ENCODE peak calls at places on chromosomes 3 and 15, in five cellular contexts. I is A549, D is K562, U is GM23338, K is HepG2. S is an unnamed sample.

GRCh38 chr3:178137206-178137605 is 399.0 kb upstream of the KCNMB2 start:
- DNase-seq in I (no peak), D (no peak), U (no peak), K (no peak), S (no peak)

GRCh38 chr3:172591876-172592771 is 68.9 kb upstream of the TNFSF10 start:
- DNase-seq in I (no peak), D (peak), U (no peak), K (no peak), S (peak)

GRCh38 chr15:83671603-83672002 is 17.7 kb downstream of the ADAMTSL3 start:
- DNase-seq in I (no peak), D (no peak), U (no peak), K (no peak), S (no peak)

GRCh38 chr3:167839460-167839859 is 103.9 kb downstream of the SERPINI1 start:
- DNase-seq in I (no peak), D (no peak), U (no peak), K (no peak), S (no peak)

GRCh38 chr3:188051801-188052228 is 102.1 kb upstream of the LPP start:
- DNase-seq in I (no peak), D (no peak), U (peak), K (no peak), S (no peak)

GRCh38 chr15:91133511-91133910 is 33.5 kb downstream of the SV2B start:
- DNase-seq in I (no peak), D (no peak), U (peak), K (no peak), S (no peak)

GRCh38 chr15:67174446-67174845 is 80.0 kb downstream of the AAGAB start:
- DNase-seq in I (no peak), D (no peak), U (no peak), K (no peak), S (no peak)

GRCh38 chr3:123740391-123740822 is 143.7 kb downstream of the MYLK start:
- DNase-seq in I (no peak), D (no peak), U (no peak), K (no peak), S (no peak)

GRCh38 chr15:55917881-55918296 is 75.5 kb downstream of the NEDD4 start:
- DNase-seq in I (peak), D (peak), U (peak), K (peak), S (no peak)

GRCh38 chr15:42152196-42152920 is 4.1 kb downstream of the PLA2G4F start:
- DNase-seq in I (no peak), D (no peak), U (no peak), K (no peak), S (no peak)

GRCh38 chr15:37585966-37586656 is 348.3 kb upstream of the TMCO5A start:
- DNase-seq in I (no peak), D (no peak), U (no peak), K (no peak), S (no peak)

GRCh38 chr3:72820405-72820804 is 27.8 kb downstream of the SHQ1 start:
- DNase-seq in I (no peak), D (no peak), U (no peak), K (no peak), S (no peak)

GRCh38 chr3:167151671-167152070 is 228.4 kb downstream of the ZBBX start:
- DNase-seq in I (no peak), D (no peak), U (no peak), K (no peak), S (no peak)

GRCh38 chr3:65867463-65868210 is 171.1 kb downstream of the MAGI1 start:
- DNase-seq in I (no peak), D (no peak), U (no peak), K (no peak), S (no peak)

GRCh38 chr3:32584660-32585059 is 14.0 kb upstream of the DYNC1LI1 start:
- DNase-seq in I (no peak), D (no peak), U (no peak), K (no peak), S (no peak)

GRCh38 chr3:54575561-54575960 is 352.3 kb downstream of the LRTM1 start:
- DNase-seq in I (no peak), D (peak), U (no peak), K (no peak), S (no peak)

GRCh38 chr15:98311566-98312188 is 336.7 kb upstream of the IGF1R start:
- DNase-seq in I (peak), D (peak), U (peak), K (peak), S (peak)

GRCh38 chr3:166453472-166453871 is 616.2 kb upstream of the BCHE start:
- DNase-seq in I (peak), D (no peak), U (no peak), K (peak), S (no peak)

GRCh38 chr3:155870945-155871745 is 695 bp downstream of the GMPS start:
- DNase-seq in I (peak), D (peak), U (peak), K (no peak), S (no peak)

GRCh38 chr15:41620536-41621199 is 39.5 kb upstream of the MGA start:
- DNase-seq in I (peak), D (no peak), U (peak), K (no peak), S (no peak)

GRCh38 chr15:93180128-93180527 is 91.1 kb upstream of the RGMA start:
- DNase-seq in I (no peak), D (no peak), U (no peak), K (no peak), S (no peak)

GRCh38 chr3:42666577-42666998 is 13.1 kb downstream of the ZBTB47 start:
- DNase-seq in I (no peak), D (no peak), U (no peak), K (no peak), S (no peak)

GRCh38 chr3:124853446-124853845 is 33.7 kb downstream of the ITGB5 start:
- DNase-seq in I (no peak), D (no peak), U (no peak), K (no peak), S (no peak)

GRCh38 chr3:131658771-131659170 is 156.0 kb upstream of the MRPL3 start:
- DNase-seq in I (no peak), D (no peak), U (no peak), K (no peak), S (no peak)

GRCh38 chr3:135499426-135499825 is 466.1 kb upstream of the PPP2R3A start:
- DNase-seq in I (no peak), D (no peak), U (no peak), K (no peak), S (no peak)

GRCh38 chr3:194384569-194385001 is 14.5 kb downstream of the GP5 start:
- DNase-seq in I (no peak), D (no peak), U (no peak), K (no peak), S (no peak)

GRCh38 chr3:61233828-61234227 is 17.4 kb downstream of the FHIT start:
- DNase-seq in I (no peak), D (no peak), U (no peak), K (no peak), S (peak)

GRCh38 chr3:156291269-156292123 is 171.1 kb downstream of the KCNAB1 start:
- DNase-seq in I (no peak), D (no peak), U (peak), K (no peak), S (no peak)

GRCh38 chr3:197183582-197183981 is 114.8 kb downstream of the DLG1 start:
- DNase-seq in I (no peak), D (no peak), U (peak), K (no peak), S (no peak)

GRCh38 chr3:67335813-67336212 is 318.6 kb downstream of the SUCLG2 start:
- DNase-seq in I (no peak), D (no peak), U (no peak), K (no peak), S (no peak)

GRCh38 chr3:116238863-116239262 is 206.4 kb downstream of the LSAMP start:
- DNase-seq in I (no peak), D (no peak), U (no peak), K (no peak), S (no peak)

GRCh38 chr3:1600206-1600605 is 498.5 kb upstream of the CNTN4 start:
- DNase-seq in I (no peak), D (no peak), U (no peak), K (no peak), S (no peak)

GRCh38 chr3:195835791-195836190 is 24.1 kb upstream of the MUC4 start:
- DNase-seq in I (no peak), D (no peak), U (no peak), K (no peak), S (no peak)

GRCh38 chr3:50268703-50269451 is at the start of gene SEMA3B:
- DNase-seq in I (peak), D (no peak), U (no peak), K (peak), S (no peak)

GRCh38 chr3:52313774-52314188 is 2.3 kb upstream of the DNAH1 start:
- DNase-seq in I (peak), D (no peak), U (no peak), K (no peak), S (peak)

GRCh38 chr3:39879581-39879980 is 70.2 kb downstream of the MYRIP start:
- DNase-seq in I (no peak), D (no peak), U (no peak), K (no peak), S (no peak)

GRCh38 chr3:162337630-162338029 is 841.0 kb downstream of the OTOL1 start:
- DNase-seq in I (no peak), D (no peak), U (no peak), K (no peak), S (no peak)

GRCh38 chr15:40902605-40903561 is 8.6 kb downstream of the VPS18 start:
- DNase-seq in I (no peak), D (no peak), U (no peak), K (no peak), S (no peak)

GRCh38 chr15:67253103-67253502 is 1.4 kb downstream of the AAGAB start:
- DNase-seq in I (no peak), D (no peak), U (no peak), K (no peak), S (no peak)

GRCh38 chr3:106533097-106533496 is 664.3 kb upstream of the CBLB start:
- DNase-seq in I (no peak), D (no peak), U (no peak), K (no peak), S (no peak)

GRCh38 chr15:64070106-64070505 is 23.5 kb downstream of the CIAO2A start:
- DNase-seq in I (no peak), D (no peak), U (no peak), K (no peak), S (no peak)

GRCh38 chr15:64068133-64068532 is 21.8 kb upstream of the DAPK2 start:
- DNase-seq in I (no peak), D (no peak), U (no peak), K (no peak), S (no peak)

GRCh38 chr15:64072812-64073211 is 20.8 kb downstream of the CIAO2A start:
- DNase-seq in I (no peak), D (no peak), U (no peak), K (peak), S (no peak)

GRCh38 chr15:64071931-64072765 is 21.5 kb downstream of the CIAO2A start:
- DNase-seq in I (peak), D (no peak), U (no peak), K (no peak), S (no peak)

GRCh38 chr15:64070965-64071851 is 22.4 kb downstream of the CIAO2A start:
- DNase-seq in I (peak), D (peak), U (no peak), K (peak), S (no peak)
- TF ChIP-seq JUNB in I (no peak), D (no peak), U (no peak), K (no peak), S (no peak)

GRCh38 chr3:160150066-160150465 is 75.2 kb upstream of the C3orf80 start:
- DNase-seq in I (no peak), D (no peak), U (no peak), K (no peak), S (no peak)

GRCh38 chr3:160154033-160154432 is 71.2 kb upstream of the C3orf80 start:
- DNase-seq in I (no peak), D (no peak), U (no peak), K (no peak), S (no peak)

GRCh38 chr3:160152638-160153037 is 72.6 kb upstream of the C3orf80 start:
- DNase-seq in I (no peak), D (no peak), U (no peak), K (no peak), S (no peak)

DNA sequence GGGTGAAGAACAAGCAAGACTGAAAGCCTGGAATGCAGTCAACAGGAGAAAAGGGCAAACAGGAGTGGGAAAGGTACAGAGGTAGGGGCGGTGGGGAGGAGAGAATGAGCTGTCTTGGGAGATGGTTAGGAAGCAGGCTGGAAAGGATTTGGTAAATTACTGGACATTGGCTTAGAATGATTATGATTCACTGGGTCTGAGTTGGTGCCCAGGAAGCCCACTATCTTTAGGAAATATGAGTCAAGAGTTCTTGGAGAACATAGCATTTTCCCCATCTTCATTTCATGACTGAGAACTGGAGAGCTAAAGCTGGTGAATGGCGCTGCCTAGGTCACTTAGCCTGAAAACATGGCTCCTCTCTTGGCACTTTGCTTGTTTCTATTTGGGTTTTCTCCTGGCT is 74.7 kb upstream of the C3orf80 start:
- DNase-seq in I (no peak), D (no peak), U (no peak), K (no peak), S (no peak)
- TF ChIP-seq JUNB in I (no peak), D (no peak), U (no peak), K (no peak), S (no peak)

GRCh38 chr3:9915252-9916141 is 1.4 kb upstream of the IL17RC start:
- DNase-seq in I (no peak), D (no peak), U (peak), K (peak), S (no peak)
- TF ChIP-seq JUNB in I (no peak), D (no peak), U (no peak), K (no peak), S (no peak)

GRCh38 chr3:46994801-46995731 is 15.6 kb downstream of the NBEAL2 start:
- DNase-seq in I (no peak), D (no peak), U (no peak), K (no peak), S (no peak)
- TF ChIP-seq JUNB in I (no peak), D (no peak), U (no peak), K (no peak), S (no peak)

GRCh38 chr3:184773341-184774186 is 38.4 kb upstream of the VPS8 start:
- DNase-seq in I (no peak), D (no peak), U (peak), K (no peak), S (no peak)
- TF ChIP-seq JUNB in I (no peak), D (no peak), U (no peak), K (no peak), S (no peak)

DNA sequence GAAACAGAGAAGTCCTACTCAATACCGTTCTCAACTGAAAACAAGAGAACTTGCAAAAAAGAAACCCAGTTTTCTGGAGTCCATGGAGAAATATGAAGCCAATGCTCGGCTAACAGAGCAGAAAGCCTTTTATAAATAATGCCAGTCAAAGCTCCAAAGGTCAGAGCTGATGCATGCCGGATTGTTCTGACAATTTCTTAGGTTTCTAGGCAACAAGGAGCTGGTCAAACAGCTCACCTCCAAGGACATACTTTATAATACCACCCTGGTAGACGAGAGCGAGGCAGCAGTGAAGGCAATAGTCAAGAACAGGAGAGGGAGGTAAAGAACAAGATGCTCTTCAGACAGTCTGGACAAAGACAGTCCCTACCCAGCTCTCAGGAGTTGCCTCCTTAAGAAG is 111.2 kb downstream of the UBE3A start:
- DNase-seq in I (no peak), D (no peak), U (no peak), K (peak), S (no peak)
- TF ChIP-seq JUNB in I (no peak), D (no peak), U (no peak), K (no peak), S (no peak)

DNA sequence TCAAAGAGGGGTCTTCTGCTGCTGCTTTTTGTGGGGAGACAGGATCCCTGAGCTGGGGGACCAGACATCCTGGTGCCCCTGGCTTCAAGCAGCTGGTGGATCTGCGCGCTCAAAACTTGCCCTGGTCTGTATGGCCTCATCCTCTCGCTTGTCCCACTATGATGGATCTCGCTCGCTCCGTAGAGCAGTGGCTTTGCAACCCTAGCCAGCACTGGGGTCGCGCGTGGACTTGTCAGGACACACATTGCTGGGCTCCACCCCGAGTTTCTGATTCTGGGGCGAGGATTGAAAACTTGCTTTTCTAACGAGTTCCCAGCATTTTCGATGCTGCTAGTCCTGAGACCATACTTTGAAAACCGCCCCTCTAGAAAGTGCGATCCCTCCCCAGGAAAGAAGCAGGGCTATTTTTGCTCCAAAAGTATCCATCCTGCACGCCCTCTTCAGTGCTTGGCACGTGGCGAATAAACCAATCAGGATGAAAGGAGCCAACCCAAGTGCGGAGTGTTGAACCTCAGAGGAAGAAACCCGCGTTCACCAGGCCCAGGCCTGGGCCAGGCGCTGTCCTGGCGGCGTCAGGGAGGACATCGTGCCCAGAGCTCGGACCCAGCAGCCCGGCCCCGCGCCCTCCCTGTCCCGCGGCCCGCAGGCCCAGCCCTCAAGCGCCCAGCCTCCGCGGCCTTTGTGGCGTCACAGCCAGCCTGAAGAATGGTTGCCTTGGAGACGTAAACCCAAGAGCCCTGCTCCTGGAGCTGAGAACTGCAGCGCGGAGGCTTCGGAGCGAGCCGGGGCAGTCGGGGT is at the start of gene CFAP100:
- DNase-seq in I (no peak), D (no peak), U (peak), K (no peak), S (no peak)
- TF ChIP-seq JUNB in I (no peak), D (no peak), U (no peak), K (no peak), S (no peak)

DNA sequence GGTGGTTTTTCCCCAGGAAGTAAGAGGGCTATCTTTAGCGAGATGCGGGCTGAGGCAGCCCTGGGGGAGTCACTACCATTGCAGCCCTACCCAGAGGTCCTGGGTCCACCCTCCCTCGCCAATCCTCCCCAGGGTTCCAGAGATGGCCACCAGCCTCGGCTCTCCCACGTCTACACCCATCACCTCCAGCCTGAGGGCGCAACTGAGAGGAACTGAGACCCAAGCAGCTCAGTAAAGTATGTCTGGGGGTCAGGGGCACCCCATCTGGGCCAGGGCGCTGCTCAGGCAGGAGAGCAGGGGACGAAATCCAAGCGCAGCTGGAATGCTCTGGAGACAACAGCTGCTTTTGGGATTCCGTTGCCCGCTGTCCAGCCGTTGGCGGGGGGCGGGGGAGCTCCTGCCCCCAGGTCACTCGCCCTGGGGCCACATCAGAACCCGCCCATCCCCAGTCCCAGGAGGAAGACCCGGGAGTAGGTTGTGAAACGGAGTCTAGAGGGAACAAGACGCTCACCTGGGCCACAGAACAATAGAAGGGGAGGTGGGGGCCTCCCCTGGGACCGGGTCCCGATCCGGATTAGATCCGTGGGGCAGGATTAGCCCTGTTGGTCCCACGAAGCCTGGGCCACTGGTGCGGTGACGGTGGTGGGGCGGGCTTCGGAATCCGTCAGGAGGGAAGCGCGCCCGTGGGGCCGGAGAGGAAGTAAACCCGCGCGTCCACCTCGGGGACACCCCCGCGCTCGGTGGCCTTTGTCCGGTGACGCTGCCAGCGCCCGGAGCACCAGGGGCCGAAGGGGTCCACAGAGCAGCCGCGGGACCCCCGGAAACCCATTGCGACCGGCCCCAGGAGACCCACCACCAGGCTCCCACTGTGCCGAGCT is 1.3 kb upstream of the NDUFAF3 start:
- DNase-seq in I (no peak), D (peak), U (peak), K (no peak), S (no peak)
- TF ChIP-seq JUNB in I (no peak), D (no peak), U (no peak), K (no peak), S (no peak)

S was measured in GM12878.